ENCODE peak calls at places on chromosomes 5 and 9, in seven cellular contexts. One of them, this sample, is unnamed.

GRCh38 chr9:33103381-33104110 is 27.1 kb upstream of the SMU1 start:
- DNase-seq in HCT116: no peak
- DNase-seq in SK-N-SH: no peak
- DNase-seq in HepG2: no peak
- DNase-seq in GM12878: no peak
- DNase-seq in H1: no peak
- DNase-seq in K562: no peak
- DNase-seq in this sample: no peak

GRCh38 chr9:13651969-13652663 is 372.6 kb upstream of the MPDZ start:
- DNase-seq in HCT116: no peak
- DNase-seq in SK-N-SH: no peak
- DNase-seq in HepG2: no peak
- DNase-seq in GM12878: no peak
- DNase-seq in H1: no peak
- DNase-seq in K562: no peak
- DNase-seq in this sample: no peak

GRCh38 chr5:180118391-180118791 is 46.8 kb upstream of the RNF130 start:
- DNase-seq in HCT116: no peak
- DNase-seq in SK-N-SH: no peak
- DNase-seq in HepG2: no peak
- DNase-seq in GM12878: no peak
- DNase-seq in H1: peak
- DNase-seq in K562: no peak
- DNase-seq in this sample: no peak

GRCh38 chr5:67997148-67997547 is 218.4 kb upstream of the PIK3R1 start:
- DNase-seq in HCT116: no peak
- DNase-seq in SK-N-SH: no peak
- DNase-seq in HepG2: no peak
- DNase-seq in GM12878: no peak
- DNase-seq in H1: no peak
- DNase-seq in K562: no peak
- DNase-seq in this sample: no peak

GRCh38 chr9:98575379-98576346 is 133.1 kb downstream of the GABBR2 start:
- DNase-seq in HCT116: no peak
- DNase-seq in SK-N-SH: no peak
- DNase-seq in HepG2: no peak
- DNase-seq in GM12878: peak
- DNase-seq in H1: no peak
- DNase-seq in K562: peak
- DNase-seq in this sample: no peak

GRCh38 chr5:40333459-40334241 is 346.1 kb upstream of the PTGER4 start:
- DNase-seq in HCT116: no peak
- DNase-seq in SK-N-SH: no peak
- DNase-seq in HepG2: no peak
- DNase-seq in GM12878: no peak
- DNase-seq in H1: no peak
- DNase-seq in K562: no peak
- DNase-seq in this sample: no peak

GRCh38 chr5:32115985-32116384 is 58.1 kb downstream of the GOLPH3 start:
- DNase-seq in HCT116: no peak
- DNase-seq in SK-N-SH: no peak
- DNase-seq in HepG2: no peak
- DNase-seq in GM12878: no peak
- DNase-seq in H1: no peak
- DNase-seq in K562: no peak
- DNase-seq in this sample: no peak

GRCh38 chr5:1111727-1112289 is at the start of gene SLC12A7:
- DNase-seq in HCT116: no peak
- DNase-seq in SK-N-SH: peak
- DNase-seq in HepG2: no peak
- DNase-seq in GM12878: no peak
- DNase-seq in H1: peak
- DNase-seq in K562: peak
- DNase-seq in this sample: peak

GRCh38 chr9:127878652-127879377 is 1.3 kb upstream of the AK1 start:
- DNase-seq in HCT116: no peak
- DNase-seq in SK-N-SH: no peak
- DNase-seq in HepG2: no peak
- DNase-seq in GM12878: no peak
- DNase-seq in H1: no peak
- DNase-seq in K562: no peak
- DNase-seq in this sample: peak

GRCh38 chr9:21856301-21857094 is 54.1 kb downstream of the MTAP start:
- DNase-seq in HCT116: no peak
- DNase-seq in SK-N-SH: no peak
- DNase-seq in HepG2: peak
- DNase-seq in GM12878: no peak
- DNase-seq in H1: no peak
- DNase-seq in K562: no peak
- DNase-seq in this sample: no peak

GRCh38 chr5:51380603-51381207 is 2.5 kb upstream of the ISL1 start:
- DNase-seq in HCT116: no peak
- DNase-seq in SK-N-SH: peak
- DNase-seq in HepG2: peak
- DNase-seq in GM12878: no peak
- DNase-seq in H1: no peak
- DNase-seq in K562: peak
- DNase-seq in this sample: peak

GRCh38 chr5:1001406-1002270 is 7.0 kb upstream of the NKD2 start:
- DNase-seq in HCT116: no peak
- DNase-seq in SK-N-SH: no peak
- DNase-seq in HepG2: no peak
- DNase-seq in GM12878: no peak
- DNase-seq in H1: peak
- DNase-seq in K562: no peak
- DNase-seq in this sample: no peak

DNA sequence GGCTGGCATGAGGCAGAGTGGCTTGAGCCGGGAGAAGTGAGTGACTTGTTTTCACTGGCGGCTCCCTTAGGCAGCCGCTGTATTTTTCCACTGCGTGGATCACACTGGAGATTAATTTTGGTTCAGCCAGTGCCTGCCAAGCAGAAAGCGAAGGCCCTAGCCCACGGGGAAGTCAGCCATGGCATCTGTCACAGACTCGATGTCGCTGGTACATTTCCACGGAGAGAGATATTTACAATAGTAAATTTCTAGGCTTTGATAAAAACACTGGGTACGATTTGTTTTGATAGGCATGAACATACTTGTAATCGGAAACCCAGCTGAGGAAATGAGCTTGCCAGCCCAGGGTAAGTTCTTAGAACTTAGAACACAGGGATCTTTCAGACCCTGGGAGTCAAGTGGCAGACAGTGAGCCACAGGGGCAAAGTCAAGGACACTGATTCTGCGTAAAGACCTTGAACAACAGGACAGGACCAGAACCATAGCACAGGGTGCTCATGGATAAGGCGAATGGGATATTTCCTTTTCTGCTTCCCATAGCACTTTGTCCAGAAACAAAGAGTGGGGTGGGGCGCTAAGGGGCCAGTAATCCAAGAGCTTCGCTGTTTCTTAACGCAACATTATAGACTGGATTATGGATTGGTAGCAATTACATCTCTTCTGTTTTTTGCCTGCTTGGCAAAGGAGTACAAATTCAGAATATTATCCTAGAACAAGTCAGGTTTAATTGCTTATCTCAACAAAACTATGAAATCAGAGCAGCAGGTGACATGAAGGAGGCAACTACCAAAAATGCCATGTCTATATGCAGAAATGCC is 4.5 kb downstream of the DUSP1 start:
- DNase-seq in HCT116: no peak
- DNase-seq in SK-N-SH: no peak
- DNase-seq in HepG2: peak
- DNase-seq in GM12878: no peak
- DNase-seq in H1: no peak
- DNase-seq in K562: no peak
- DNase-seq in this sample: no peak
- TF ChIP-seq JUND in HCT116: no peak
- TF ChIP-seq JUND in SK-N-SH: no peak
- TF ChIP-seq JUND in HepG2: no peak
- TF ChIP-seq JUND in GM12878: no peak
- TF ChIP-seq JUND in H1: no peak
- TF ChIP-seq JUND in K562: no peak
- TF ChIP-seq JUND in this sample: no peak

GRCh38 chr5:54946306-54946705 is 39.1 kb downstream of the ESM1 start:
- DNase-seq in HCT116: no peak
- DNase-seq in SK-N-SH: no peak
- DNase-seq in HepG2: no peak
- DNase-seq in GM12878: no peak
- DNase-seq in H1: no peak
- DNase-seq in K562: no peak
- DNase-seq in this sample: no peak
- TF ChIP-seq JUND in HCT116: no peak
- TF ChIP-seq JUND in SK-N-SH: no peak
- TF ChIP-seq JUND in HepG2: no peak
- TF ChIP-seq JUND in GM12878: no peak
- TF ChIP-seq JUND in H1: no peak
- TF ChIP-seq JUND in K562: no peak
- TF ChIP-seq JUND in this sample: no peak

GRCh38 chr5:137304227-137304874 is 194.8 kb downstream of the SPOCK1 start:
- DNase-seq in HCT116: no peak
- DNase-seq in SK-N-SH: no peak
- DNase-seq in HepG2: no peak
- DNase-seq in GM12878: no peak
- DNase-seq in H1: no peak
- DNase-seq in K562: no peak
- DNase-seq in this sample: peak
- TF ChIP-seq JUND in HCT116: no peak
- TF ChIP-seq JUND in SK-N-SH: no peak
- TF ChIP-seq JUND in HepG2: no peak
- TF ChIP-seq JUND in GM12878: no peak
- TF ChIP-seq JUND in H1: no peak
- TF ChIP-seq JUND in K562: no peak
- TF ChIP-seq JUND in this sample: no peak

GRCh38 chr5:116419258-116419657 is 155.4 kb downstream of the SEMA6A start:
- DNase-seq in HCT116: no peak
- DNase-seq in SK-N-SH: no peak
- DNase-seq in HepG2: no peak
- DNase-seq in GM12878: no peak
- DNase-seq in H1: no peak
- DNase-seq in K562: no peak
- DNase-seq in this sample: no peak
- TF ChIP-seq JUND in HCT116: no peak
- TF ChIP-seq JUND in SK-N-SH: no peak
- TF ChIP-seq JUND in HepG2: no peak
- TF ChIP-seq JUND in GM12878: no peak
- TF ChIP-seq JUND in H1: no peak
- TF ChIP-seq JUND in K562: no peak
- TF ChIP-seq JUND in this sample: no peak

GRCh38 chr5:134526483-134527155 is 1.1 kb downstream of the JADE2 start:
- DNase-seq in HCT116: peak
- DNase-seq in SK-N-SH: peak
- DNase-seq in HepG2: peak
- DNase-seq in GM12878: no peak
- DNase-seq in H1: no peak
- DNase-seq in K562: peak
- DNase-seq in this sample: no peak

GRCh38 chr5:134524826-134525686 is at the start of gene JADE2:
- DNase-seq in HCT116: no peak
- DNase-seq in SK-N-SH: peak
- DNase-seq in HepG2: peak
- DNase-seq in GM12878: no peak
- DNase-seq in H1: peak
- DNase-seq in K562: peak
- DNase-seq in this sample: peak

GRCh38 chr5:134524219-134524825 is 1.1 kb upstream of the JADE2 start:
- DNase-seq in HCT116: no peak
- DNase-seq in SK-N-SH: peak
- DNase-seq in HepG2: no peak
- DNase-seq in GM12878: no peak
- DNase-seq in H1: peak
- DNase-seq in K562: peak
- DNase-seq in this sample: peak

GRCh38 chr5:134527156-134527960 is 1.9 kb downstream of the JADE2 start:
- DNase-seq in HCT116: no peak
- DNase-seq in SK-N-SH: peak
- DNase-seq in HepG2: peak
- DNase-seq in GM12878: no peak
- DNase-seq in H1: peak
- DNase-seq in K562: peak
- DNase-seq in this sample: peak

GRCh38 chr5:134525687-134526482 is 415 bp downstream of the JADE2 start:
- DNase-seq in HCT116: no peak
- DNase-seq in SK-N-SH: peak
- DNase-seq in HepG2: peak
- DNase-seq in GM12878: no peak
- DNase-seq in H1: peak
- DNase-seq in K562: peak
- DNase-seq in this sample: peak
- TF ChIP-seq JUND in HCT116: no peak
- TF ChIP-seq JUND in SK-N-SH: no peak
- TF ChIP-seq JUND in HepG2: no peak
- TF ChIP-seq JUND in GM12878: no peak
- TF ChIP-seq JUND in H1: no peak
- TF ChIP-seq JUND in K562: no peak
- TF ChIP-seq JUND in this sample: no peak

DNA sequence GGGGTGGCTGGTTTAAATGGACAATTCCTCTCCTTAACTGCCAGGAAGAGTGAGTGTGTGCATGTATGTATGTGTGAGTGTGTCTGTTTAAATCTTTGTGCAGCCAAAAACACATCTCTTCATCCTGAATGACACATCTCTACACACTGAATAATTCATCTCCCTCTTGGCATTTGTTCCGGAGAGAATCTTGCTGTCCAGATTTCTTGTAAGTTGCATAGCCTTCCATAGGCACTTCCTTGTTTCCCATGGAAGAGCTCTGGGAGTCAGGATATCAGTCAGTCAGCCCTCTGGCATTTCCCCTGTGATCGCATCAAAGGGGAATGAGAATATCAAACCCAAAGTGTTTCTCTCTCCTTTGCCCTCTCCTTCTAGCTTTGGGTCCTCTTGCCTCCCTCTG is 74.7 kb downstream of the WWC1 start:
- DNase-seq in HCT116: no peak
- DNase-seq in SK-N-SH: no peak
- DNase-seq in HepG2: no peak
- DNase-seq in GM12878: no peak
- DNase-seq in H1: no peak
- DNase-seq in K562: no peak
- DNase-seq in this sample: peak
- TF ChIP-seq JUND in HCT116: no peak
- TF ChIP-seq JUND in SK-N-SH: peak
- TF ChIP-seq JUND in HepG2: no peak
- TF ChIP-seq JUND in GM12878: no peak
- TF ChIP-seq JUND in H1: no peak
- TF ChIP-seq JUND in K562: no peak
- TF ChIP-seq JUND in this sample: no peak